ENCODE peak calls at places on chromosomes 16 and 17, in four cellular contexts. A is thoracic aorta, Z is ascending aorta, I is upper lobe of right lung. W is an unnamed sample.

GRCh38 chr17:69423450-69423849 is 9.0 kb downstream of the MAP2K6 start:
- DNase-seq in Z (no peak), I (no peak), A (no peak), W (no peak)

GRCh38 chr16:14013571-14014283 is 57.4 kb upstream of the MRTFB start:
- DNase-seq in A (peak), Z (no peak), I (no peak), W (peak)

GRCh38 chr16:82248257-82248656 is 78.2 kb upstream of the MPHOSPH6 start:
- DNase-seq in Z (no peak), I (no peak), A (no peak), W (no peak)

GRCh38 chr16:90008708-90009145 is 10.5 kb downstream of the DBNDD1 start:
- DNase-seq in A (no peak), Z (no peak), I (no peak), W (no peak)

GRCh38 chr17:17156107-17156506 is 50.0 kb downstream of the PLD6 start:
- DNase-seq in Z (no peak), I (no peak), A (no peak), W (no peak)

GRCh38 chr17:74605361-74605760 is 13.3 kb upstream of the CD300LD start:
- DNase-seq in I (no peak), Z (no peak), A (no peak), W (peak)

GRCh38 chr17:21573961-21574610 is 118.2 kb upstream of the KCNJ18 start:
- DNase-seq in I (no peak), A (no peak), Z (no peak), W (peak)

GRCh38 chr17:4663711-4664110 is 22.2 kb upstream of the ALOX15 start:
- DNase-seq in Z (no peak), I (no peak), A (no peak), W (no peak)

GRCh38 chr17:66605561-66605960 is 229.4 kb upstream of the CACNG5 start:
- DNase-seq in Z (no peak), A (no peak), I (no peak), W (no peak)

GRCh38 chr16:81531415-81531814 is 86.8 kb downstream of the CMIP start:
- DNase-seq in A (no peak), Z (no peak), I (peak), W (no peak)

GRCh38 chr16:8675183-8676159 is 1.1 kb downstream of the ABAT start:
- DNase-seq in A (no peak), I (no peak), Z (no peak), W (no peak)

GRCh38 chr16:52069866-52070265 is 477.1 kb downstream of the TOX3 start:
- DNase-seq in A (no peak), Z (no peak), I (no peak), W (no peak)

GRCh38 chr16:74813109-74813641 is 38.6 kb upstream of the FA2H start:
- DNase-seq in A (peak), Z (no peak), I (peak), W (peak)

GRCh38 chr17:17161759-17162158 is 44.4 kb downstream of the PLD6 start:
- DNase-seq in A (no peak), Z (no peak), I (no peak), W (no peak)

GRCh38 chr17:39237586-39237985 is 11.8 kb upstream of the STAC2 start:
- DNase-seq in Z (no peak), I (no peak), A (no peak), W (no peak)

GRCh38 chr17:1755252-1755992 is 6.4 kb upstream of the SERPINF1 start:
- DNase-seq in Z (no peak), I (peak), A (no peak), W (no peak)

GRCh38 chr16:66311306-66311705 is 55.2 kb upstream of the CDH5 start:
- DNase-seq in A (no peak), Z (no peak), I (no peak), W (no peak)

GRCh38 chr17:42456223-42457106 is 2.2 kb upstream of the ATP6V0A1 start:
- DNase-seq in A (no peak), Z (no peak), I (no peak), W (no peak)

GRCh38 chr16:63596716-63597115 is 1525.1 kb downstream of the CDH11 start:
- DNase-seq in Z (no peak), I (no peak), A (no peak), W (no peak)

DNA sequence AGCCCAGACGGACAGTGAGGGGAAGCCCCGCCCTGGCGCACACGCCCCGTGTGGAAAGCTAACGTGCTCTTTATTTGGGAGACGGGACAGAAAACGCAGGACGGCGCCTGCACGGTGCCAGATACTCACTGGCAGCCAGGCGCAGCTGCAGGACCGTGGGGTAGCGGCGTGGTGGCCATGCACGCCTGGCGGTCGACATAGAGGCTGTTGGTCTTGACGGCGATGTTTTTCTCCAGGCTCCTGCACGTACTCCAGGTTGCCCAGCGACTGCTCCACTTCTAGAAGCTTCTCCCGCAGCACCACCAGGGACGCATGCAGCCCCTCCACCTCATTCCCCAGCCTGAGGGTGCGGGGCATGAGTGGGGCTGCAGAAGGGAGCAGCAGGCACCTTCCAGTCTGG is 5.1 kb upstream of the C1QTNF8 start:
- DNase-seq in I (no peak), A (no peak), Z (no peak), W (no peak)
- H3K27ac ChIP-seq in I (no peak), A (no peak), Z (no peak), W (no peak)

GRCh38 chr16:79679334-79679733 is 78.8 kb upstream of the MAF start:
- DNase-seq in I (no peak), A (no peak), Z (no peak), W (no peak)
- TF ChIP-seq CTCF in I (no peak), A (no peak), Z (no peak), W (no peak)

GRCh38 chr17:32993977-32994376 is 2.3 kb downstream of the SPACA3 start:
- DNase-seq in A (no peak), I (no peak), Z (no peak), W (no peak)
- H3K27ac ChIP-seq in A (no peak), I (no peak), Z (no peak), W (no peak)

DNA sequence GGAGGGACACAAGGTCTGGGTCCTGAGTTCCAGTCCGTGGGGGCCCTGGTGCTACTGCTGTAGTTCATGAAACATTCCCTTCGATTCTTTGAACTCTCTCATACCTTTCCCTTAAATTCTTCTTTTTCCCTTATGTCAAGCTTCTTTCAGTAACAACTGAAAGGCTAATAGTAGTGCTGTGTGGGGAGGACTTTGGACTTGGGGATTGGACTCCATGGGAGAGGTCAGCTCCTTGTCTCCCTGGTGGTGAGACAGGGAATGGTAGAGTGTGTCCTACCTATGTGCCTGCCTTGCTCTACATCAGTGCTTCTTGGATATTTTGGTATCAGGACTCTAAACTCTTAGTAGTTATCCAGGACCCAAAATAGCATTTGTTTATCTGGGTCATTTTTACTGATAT is 628.1 kb downstream of the WWOX start:
- DNase-seq in A (no peak), Z (no peak), I (no peak), W (no peak)
- TF ChIP-seq CTCF in A (no peak), Z (no peak), I (no peak), W (no peak)

DNA sequence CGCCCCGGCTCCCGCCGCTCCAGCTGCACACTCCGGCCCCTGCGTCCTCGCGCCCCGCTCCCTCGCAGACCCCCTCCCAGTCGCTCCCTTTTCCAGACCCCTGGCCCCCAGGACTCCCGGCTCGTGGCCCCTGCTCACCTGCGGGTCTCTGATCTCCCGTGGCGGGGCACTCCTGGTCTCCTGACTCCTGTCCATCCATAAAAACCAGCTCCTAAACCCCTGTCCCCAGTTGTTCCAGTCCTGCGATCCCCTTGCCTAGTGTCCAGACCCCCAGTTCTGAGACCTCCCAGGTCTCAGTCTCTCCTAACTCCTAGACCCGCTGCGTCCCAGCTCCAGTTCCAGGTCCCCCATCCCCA is 294 bp downstream of the SNX29 start:
- DNase-seq in A (no peak), I (no peak), Z (no peak), W (no peak)
- H3K27ac ChIP-seq in A (peak), I (peak), Z (peak), W (peak)

GRCh38 chr16:79998143-79998542 is 397.6 kb upstream of the MAF start:
- DNase-seq in I (no peak), Z (no peak), A (no peak), W (no peak)

GRCh38 chr16:79994413-79994812 is 393.9 kb upstream of the MAF start:
- DNase-seq in Z (no peak), I (no peak), A (no peak), W (no peak)

GRCh38 chr16:79995315-79995714 is 394.8 kb upstream of the MAF start:
- DNase-seq in I (no peak), Z (no peak), A (no peak), W (no peak)

GRCh38 chr16:79993810-79994209 is 393.3 kb upstream of the MAF start:
- DNase-seq in I (no peak), A (no peak), Z (no peak), W (no peak)

GRCh38 chr16:79997257-79997656 is 396.7 kb upstream of the MAF start:
- DNase-seq in A (no peak), Z (no peak), I (no peak), W (no peak)
- TF ChIP-seq CTCF in A (no peak), Z (peak), I (peak), W (no peak)

DNA sequence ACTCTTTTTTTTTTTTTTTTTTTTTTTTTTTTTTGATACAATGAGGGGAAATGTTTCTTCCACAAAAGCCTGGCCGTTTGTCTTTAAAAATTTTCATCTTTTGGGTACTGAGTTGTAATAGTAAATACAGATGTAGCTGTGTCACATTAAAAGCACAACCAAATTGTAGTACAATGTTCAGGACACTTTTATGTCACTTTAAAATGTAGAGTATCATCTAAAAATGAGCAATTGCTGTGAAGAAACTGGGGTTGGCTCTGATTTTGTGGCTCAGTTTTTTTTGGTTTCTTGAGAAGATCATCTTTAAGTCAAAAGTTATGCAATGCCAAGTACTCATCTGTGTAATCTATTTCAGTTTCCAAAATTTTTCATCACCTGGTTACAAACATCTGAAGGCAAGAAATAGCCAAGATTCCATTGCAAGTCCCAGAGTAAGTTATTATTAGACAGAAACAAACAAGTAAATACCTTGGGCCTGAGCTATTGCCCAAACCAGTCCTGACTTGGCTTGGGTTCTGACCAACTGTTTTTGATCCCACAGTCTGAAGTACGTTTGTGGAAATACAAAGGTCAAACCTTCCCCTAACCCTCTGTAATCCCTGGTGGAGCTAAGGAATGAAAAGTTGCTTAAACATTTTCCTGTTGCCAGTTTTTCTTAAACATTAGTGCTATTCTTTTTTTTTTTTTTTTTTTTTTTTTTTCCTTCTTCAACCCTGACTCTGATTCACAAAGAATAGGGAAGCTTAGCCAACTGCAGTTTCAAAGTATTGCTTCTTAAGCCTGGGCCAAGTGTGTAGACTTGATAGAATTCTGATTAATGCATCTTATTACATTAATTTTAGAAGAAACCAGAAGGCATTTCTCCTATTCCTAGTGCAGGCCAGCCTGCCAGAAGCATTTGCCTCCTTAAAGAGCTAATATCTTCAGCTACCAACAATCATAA is 717.3 kb downstream of the WWOX start:
- DNase-seq in Z (no peak), A (no peak), I (no peak), W (no peak)
- H3K27ac ChIP-seq in Z (no peak), A (peak), I (no peak), W (peak)

DNA sequence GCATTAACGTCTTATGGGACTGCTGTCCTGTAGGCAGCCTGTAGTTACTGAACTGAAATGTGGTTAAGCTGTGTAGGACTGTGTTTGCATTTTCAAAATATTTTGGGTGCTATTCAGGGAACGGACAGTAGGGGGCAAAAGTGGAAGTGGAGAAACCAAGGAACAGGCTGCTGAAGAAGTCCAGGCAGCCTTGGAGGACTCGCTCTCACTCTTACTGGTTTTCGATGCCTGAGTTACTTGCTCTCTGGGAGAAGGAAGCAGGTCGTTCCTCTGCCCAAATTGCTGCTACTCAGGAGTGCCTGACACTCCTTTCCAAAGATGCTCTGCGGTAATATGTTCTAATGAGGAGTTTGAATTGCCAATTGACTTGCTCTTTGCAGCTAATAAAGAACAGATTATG is 64.5 kb upstream of the RBFOX1 start:
- DNase-seq in Z (no peak), A (no peak), I (no peak), W (peak)
- TF ChIP-seq CTCF in Z (peak), A (no peak), I (peak), W (no peak)